ENCODE peak calls at places on chromosomes 3 and 15, in four cellular contexts. One of them, this sample, is unnamed.

GRCh38 chr15:59561547-59561946 is 50.0 kb upstream of the GCNT3 start:
- DNase-seq in fibroblast of mammary gland: no peak
- DNase-seq in osteocyte: no peak
- DNase-seq in IMR-90: no peak
- DNase-seq in this sample: no peak

GRCh38 chr15:40002295-40002694 is 36.7 kb downstream of the SRP14 start:
- DNase-seq in osteocyte: no peak
- DNase-seq in IMR-90: peak
- DNase-seq in fibroblast of mammary gland: peak
- DNase-seq in this sample: peak

GRCh38 chr3:53382106-53382505 is 34.8 kb upstream of the DCP1A start:
- DNase-seq in osteocyte: no peak
- DNase-seq in IMR-90: peak
- DNase-seq in fibroblast of mammary gland: peak
- DNase-seq in this sample: no peak

GRCh38 chr15:73964736-73965093 is 27.4 kb downstream of the STOML1 start:
- DNase-seq in IMR-90: peak
- DNase-seq in fibroblast of mammary gland: peak
- DNase-seq in osteocyte: peak
- DNase-seq in this sample: peak

GRCh38 chr3:183027276-183027675 is 46.9 kb upstream of the DCUN1D1 start:
- DNase-seq in fibroblast of mammary gland: no peak
- DNase-seq in IMR-90: peak
- DNase-seq in osteocyte: no peak
- DNase-seq in this sample: no peak

GRCh38 chr3:159854500-159855124 is 134.0 kb upstream of the IL12A start:
- DNase-seq in fibroblast of mammary gland: peak
- DNase-seq in osteocyte: no peak
- DNase-seq in IMR-90: peak
- DNase-seq in this sample: peak

GRCh38 chr3:190281308-190282051 is 40.8 kb downstream of the CLDN1 start:
- DNase-seq in osteocyte: no peak
- DNase-seq in IMR-90: peak
- DNase-seq in fibroblast of mammary gland: peak
- DNase-seq in this sample: peak

GRCh38 chr3:101873619-101874018 is 24.3 kb downstream of the NFKBIZ start:
- DNase-seq in fibroblast of mammary gland: peak
- DNase-seq in osteocyte: no peak
- DNase-seq in IMR-90: peak
- DNase-seq in this sample: peak

GRCh38 chr3:2765002-2765579 is 345.1 kb downstream of the IL5RA start:
- DNase-seq in IMR-90: no peak
- DNase-seq in osteocyte: no peak
- DNase-seq in fibroblast of mammary gland: no peak
- DNase-seq in this sample: peak

GRCh38 chr3:167684389-167684993 is 30.7 kb upstream of the WDR49 start:
- DNase-seq in fibroblast of mammary gland: peak
- DNase-seq in osteocyte: no peak
- DNase-seq in IMR-90: peak
- DNase-seq in this sample: peak

GRCh38 chr3:129116482-129116946 is 5.1 kb downstream of the RAB43 start:
- DNase-seq in osteocyte: no peak
- DNase-seq in fibroblast of mammary gland: no peak
- DNase-seq in IMR-90: no peak
- DNase-seq in this sample: no peak

GRCh38 chr15:62119224-62119925 is 45.7 kb downstream of the C2CD4B start:
- DNase-seq in fibroblast of mammary gland: peak
- DNase-seq in osteocyte: no peak
- DNase-seq in IMR-90: peak
- DNase-seq in this sample: peak

GRCh38 chr3:111725706-111726105 is 130.6 kb upstream of the ZBED2 start:
- DNase-seq in fibroblast of mammary gland: peak
- DNase-seq in osteocyte: no peak
- DNase-seq in IMR-90: no peak
- DNase-seq in this sample: no peak

GRCh38 chr3:30618508-30618907 is 12.1 kb downstream of the TGFBR2 start:
- DNase-seq in fibroblast of mammary gland: no peak
- DNase-seq in osteocyte: no peak
- DNase-seq in IMR-90: no peak
- DNase-seq in this sample: no peak

GRCh38 chr3:16741103-16741758 is 136.0 kb upstream of the DAZL start:
- DNase-seq in fibroblast of mammary gland: peak
- DNase-seq in osteocyte: no peak
- DNase-seq in IMR-90: peak
- DNase-seq in this sample: peak

GRCh38 chr15:89845305-89845893 is 30.7 kb upstream of the ANPEP start:
- DNase-seq in osteocyte: no peak
- DNase-seq in IMR-90: peak
- DNase-seq in fibroblast of mammary gland: peak
- DNase-seq in this sample: peak

GRCh38 chr3:188047536-188047935 is 106.4 kb upstream of the LPP start:
- DNase-seq in IMR-90: no peak
- DNase-seq in osteocyte: no peak
- DNase-seq in fibroblast of mammary gland: no peak
- DNase-seq in this sample: no peak

GRCh38 chr15:75674366-75674765 is 26.7 kb downstream of the SNX33 start:
- DNase-seq in fibroblast of mammary gland: no peak
- DNase-seq in osteocyte: no peak
- DNase-seq in IMR-90: no peak
- DNase-seq in this sample: no peak

GRCh38 chr15:51332211-51333147 is 5.9 kb downstream of the CYP19A1 start:
- DNase-seq in osteocyte: no peak
- DNase-seq in fibroblast of mammary gland: peak
- DNase-seq in IMR-90: no peak
- DNase-seq in this sample: peak

GRCh38 chr3:128078875-128079274 is 26.6 kb downstream of the SEC61A1 start:
- DNase-seq in osteocyte: no peak
- DNase-seq in fibroblast of mammary gland: no peak
- DNase-seq in IMR-90: no peak
- DNase-seq in this sample: no peak

GRCh38 chr3:197327701-197328100 is 29.3 kb upstream of the DLG1 start:
- DNase-seq in osteocyte: peak
- DNase-seq in IMR-90: peak
- DNase-seq in fibroblast of mammary gland: peak
- DNase-seq in this sample: no peak

GRCh38 chr3:48428088-48428862 is 1.6 kb downstream of the PLXNB1 start:
- DNase-seq in IMR-90: no peak
- DNase-seq in osteocyte: no peak
- DNase-seq in fibroblast of mammary gland: no peak
- DNase-seq in this sample: no peak

GRCh38 chr3:5194801-5195509 is 7.4 kb downstream of the EDEM1 start:
- DNase-seq in osteocyte: no peak
- DNase-seq in IMR-90: peak
- DNase-seq in fibroblast of mammary gland: peak
- DNase-seq in this sample: peak

GRCh38 chr15:98522127-98522526 is 126.2 kb upstream of the IGF1R start:
- DNase-seq in IMR-90: no peak
- DNase-seq in osteocyte: no peak
- DNase-seq in fibroblast of mammary gland: no peak
- DNase-seq in this sample: no peak

GRCh38 chr3:3189102-3189727 is 9.7 kb upstream of the CRBN start:
- DNase-seq in IMR-90: peak
- DNase-seq in fibroblast of mammary gland: peak
- DNase-seq in osteocyte: no peak
- DNase-seq in this sample: no peak

GRCh38 chr3:138042043-138042442 is 32.1 kb downstream of the CLDN18 start:
- DNase-seq in osteocyte: no peak
- DNase-seq in fibroblast of mammary gland: peak
- DNase-seq in IMR-90: peak
- DNase-seq in this sample: peak

GRCh38 chr3:117955196-117955595 is 1079.5 kb downstream of the IGSF11 start:
- DNase-seq in fibroblast of mammary gland: no peak
- DNase-seq in osteocyte: no peak
- DNase-seq in IMR-90: peak
- DNase-seq in this sample: no peak

GRCh38 chr15:49235446-49236207 is 65.6 kb downstream of the GALK2 start:
- DNase-seq in IMR-90: peak
- DNase-seq in fibroblast of mammary gland: peak
- DNase-seq in osteocyte: no peak
- DNase-seq in this sample: peak

GRCh38 chr3:20575153-20575552 is 389.1 kb upstream of the SGO1 start:
- DNase-seq in fibroblast of mammary gland: peak
- DNase-seq in osteocyte: no peak
- DNase-seq in IMR-90: peak
- DNase-seq in this sample: no peak

GRCh38 chr15:66923438-66923881 is 141.9 kb upstream of the SMAD3 start:
- DNase-seq in osteocyte: no peak
- DNase-seq in fibroblast of mammary gland: no peak
- DNase-seq in IMR-90: no peak
- DNase-seq in this sample: peak
- TF ChIP-seq CTCF in osteocyte: peak
- TF ChIP-seq CTCF in fibroblast of mammary gland: peak
- TF ChIP-seq CTCF in IMR-90: peak
- TF ChIP-seq CTCF in this sample: peak

GRCh38 chr15:80856400-80856799 is 77.2 kb downstream of the CEMIP start:
- DNase-seq in IMR-90: no peak
- DNase-seq in fibroblast of mammary gland: no peak
- DNase-seq in osteocyte: no peak
- DNase-seq in this sample: no peak
- TF ChIP-seq CTCF in IMR-90: peak
- TF ChIP-seq CTCF in fibroblast of mammary gland: peak
- TF ChIP-seq CTCF in osteocyte: peak
- TF ChIP-seq CTCF in this sample: no peak

GRCh38 chr3:28502555-28502954 is 153.9 kb upstream of the AZI2 start:
- DNase-seq in fibroblast of mammary gland: peak
- DNase-seq in IMR-90: no peak
- DNase-seq in osteocyte: no peak
- DNase-seq in this sample: no peak
- TF ChIP-seq CTCF in fibroblast of mammary gland: no peak
- TF ChIP-seq CTCF in IMR-90: no peak
- TF ChIP-seq CTCF in osteocyte: no peak
- TF ChIP-seq CTCF in this sample: no peak

DNA sequence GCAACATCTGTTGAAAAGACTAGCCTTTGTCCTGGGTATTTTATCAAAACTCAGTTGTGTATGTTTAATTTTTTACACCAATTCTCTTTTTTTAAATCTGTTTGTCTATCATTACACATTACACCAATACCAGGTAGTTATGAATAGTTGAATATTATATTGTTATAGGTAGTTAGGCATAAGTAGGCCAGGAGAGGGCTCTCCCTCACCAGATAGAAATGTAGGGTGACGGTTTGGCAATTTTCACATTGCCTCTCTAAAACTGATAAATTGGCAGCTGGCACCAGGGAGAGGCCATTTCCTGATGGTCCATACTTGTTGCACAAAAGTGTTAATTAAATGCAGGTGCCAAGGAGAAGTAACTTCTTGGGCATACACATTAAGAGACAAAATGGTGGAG is 483.1 kb upstream of the EPHA6 start:
- DNase-seq in osteocyte: no peak
- DNase-seq in IMR-90: no peak
- DNase-seq in fibroblast of mammary gland: no peak
- DNase-seq in this sample: peak
- TF ChIP-seq CTCF in osteocyte: peak
- TF ChIP-seq CTCF in IMR-90: no peak
- TF ChIP-seq CTCF in fibroblast of mammary gland: no peak
- TF ChIP-seq CTCF in this sample: peak

DNA sequence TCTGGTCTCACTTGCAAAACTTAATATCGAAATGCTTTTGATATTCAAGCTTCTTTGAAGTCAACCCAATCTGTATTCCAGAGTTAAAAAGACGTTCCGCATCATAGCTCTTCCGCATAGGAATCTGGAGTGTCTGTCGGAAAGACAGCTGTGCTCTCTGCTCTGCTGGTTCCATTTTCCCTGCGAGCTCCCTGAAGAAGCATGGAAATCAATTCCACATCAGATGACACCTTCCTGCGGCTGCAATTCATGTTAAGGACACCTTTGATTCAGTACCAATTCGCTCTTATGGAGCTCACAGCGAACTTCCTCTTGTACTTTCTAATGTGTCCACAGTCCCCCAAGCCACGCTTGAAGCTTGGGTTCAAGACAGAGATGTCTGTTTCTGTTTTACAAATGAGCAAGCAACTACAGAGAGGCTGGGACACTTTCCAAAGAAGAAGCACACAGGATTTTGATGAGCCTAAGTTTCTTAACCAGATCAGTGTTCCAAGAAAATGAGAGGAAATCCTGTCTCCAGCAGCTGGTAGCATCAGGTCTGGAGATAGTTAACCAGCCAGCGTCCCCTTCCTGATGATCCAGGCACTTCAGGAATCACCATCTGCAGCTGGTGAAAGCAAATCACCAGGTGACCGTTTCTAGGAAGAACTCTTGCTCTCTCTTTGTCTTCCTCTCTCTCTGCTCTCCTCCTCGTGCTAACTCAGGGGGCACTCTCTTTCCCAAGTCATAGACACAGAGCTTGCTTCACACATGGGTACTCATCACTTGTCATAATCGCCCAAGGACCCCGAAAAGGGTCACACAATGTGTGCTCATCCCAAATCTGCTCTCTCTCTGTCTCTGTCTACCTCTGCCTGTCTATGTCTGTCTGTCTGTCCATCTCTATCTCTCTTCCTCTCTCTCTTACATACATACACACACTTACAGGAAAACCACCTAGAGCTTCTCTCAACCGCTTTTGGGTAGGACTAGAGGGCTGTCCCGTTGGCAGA is 281.7 kb downstream of the FAM43A start:
- DNase-seq in fibroblast of mammary gland: peak
- DNase-seq in IMR-90: no peak
- DNase-seq in osteocyte: peak
- DNase-seq in this sample: no peak
- TF ChIP-seq CTCF in fibroblast of mammary gland: no peak
- TF ChIP-seq CTCF in IMR-90: no peak
- TF ChIP-seq CTCF in osteocyte: no peak
- TF ChIP-seq CTCF in this sample: no peak

GRCh38 chr3:134205426-134205825 is 45.2 kb downstream of the RYK start:
- DNase-seq in osteocyte: no peak
- DNase-seq in fibroblast of mammary gland: no peak
- DNase-seq in IMR-90: no peak
- DNase-seq in this sample: no peak
- TF ChIP-seq CTCF in osteocyte: no peak
- TF ChIP-seq CTCF in fibroblast of mammary gland: no peak
- TF ChIP-seq CTCF in IMR-90: no peak
- TF ChIP-seq CTCF in this sample: no peak

GRCh38 chr3:23931597-23931996 is 13.5 kb upstream of the NR1D2 start:
- DNase-seq in osteocyte: no peak
- DNase-seq in fibroblast of mammary gland: no peak
- DNase-seq in IMR-90: no peak
- DNase-seq in this sample: no peak
- TF ChIP-seq CTCF in osteocyte: no peak
- TF ChIP-seq CTCF in fibroblast of mammary gland: no peak
- TF ChIP-seq CTCF in IMR-90: no peak
- TF ChIP-seq CTCF in this sample: no peak

GRCh38 chr3:70808881-70809280 is 496.4 kb upstream of the MDFIC2 start:
- DNase-seq in fibroblast of mammary gland: peak
- DNase-seq in osteocyte: no peak
- DNase-seq in IMR-90: no peak
- DNase-seq in this sample: no peak

GRCh38 chr3:70803891-70804290 is 491.5 kb upstream of the MDFIC2 start:
- DNase-seq in fibroblast of mammary gland: no peak
- DNase-seq in osteocyte: no peak
- DNase-seq in IMR-90: no peak
- DNase-seq in this sample: no peak

GRCh38 chr3:70806556-70806955 is 494.1 kb upstream of the MDFIC2 start:
- DNase-seq in osteocyte: no peak
- DNase-seq in fibroblast of mammary gland: no peak
- DNase-seq in IMR-90: no peak
- DNase-seq in this sample: no peak

GRCh38 chr3:70803317-70803716 is 490.9 kb upstream of the MDFIC2 start:
- DNase-seq in osteocyte: no peak
- DNase-seq in IMR-90: peak
- DNase-seq in fibroblast of mammary gland: no peak
- DNase-seq in this sample: no peak

GRCh38 chr3:70805044-70805732 is 492.8 kb upstream of the MDFIC2 start:
- DNase-seq in osteocyte: no peak
- DNase-seq in fibroblast of mammary gland: peak
- DNase-seq in IMR-90: peak
- DNase-seq in this sample: peak
- TF ChIP-seq CTCF in osteocyte: peak
- TF ChIP-seq CTCF in fibroblast of mammary gland: peak
- TF ChIP-seq CTCF in IMR-90: no peak
- TF ChIP-seq CTCF in this sample: no peak